ENCODE peak calls at places on chromosomes 13 and 19, in six cellular contexts. H is brain microvascular endothelial cell; B is left ventricle myocardium inferior; M is CD8-positive, alpha-beta T cell; D is astrocyte of the spinal cord; N is psoas muscle. C is an unnamed sample.

GRCh38 chr13:80658705-80659104 is 317.8 kb upstream of the SPRY2 start:
- DNase-seq in H (no peak), B (no peak), M (no peak), D (no peak), N (no peak), C (no peak)

GRCh38 chr13:95607363-95607762 is 37.1 kb downstream of the DZIP1 start:
- DNase-seq in H (peak; percentile 47), B (no peak), M (no peak), D (peak; percentile 68), N (no peak), C (no peak)

GRCh38 chr19:10009269-10009665 is 1.0 kb downstream of the COL5A3 start:
- DNase-seq in H (peak; percentile 75), B (peak; percentile 84), M (peak; percentile 9), D (peak; percentile 87), N (peak; percentile 90), C (no peak)

GRCh38 chr19:33143897-33144405 is 12.0 kb downstream of the WDR88 start:
- DNase-seq in H (peak; percentile 40), B (peak; percentile 49), M (peak; percentile 57), D (peak; percentile 41), N (peak; percentile 80), C (peak; percentile 20)

GRCh38 chr13:105774739-105775460 is 760.6 kb downstream of the EFNB2 start:
- DNase-seq in H (no peak), B (no peak), M (no peak), D (peak; percentile 77), N (no peak), C (no peak)

GRCh38 chr19:1172353-1173159 is 1.5 kb downstream of the SBNO2 start:
- DNase-seq in H (no peak), B (no peak), M (no peak), D (peak; percentile 41), N (peak; percentile 85), C (no peak)

GRCh38 chr19:11551603-11552235 is 7.3 kb downstream of the ELOF1 start:
- DNase-seq in H (no peak), B (no peak), M (no peak), D (no peak), N (no peak), C (no peak)

GRCh38 chr13:23505007-23505406 is 65.2 kb upstream of the TNFRSF19 start:
- DNase-seq in H (peak; percentile 65), B (peak; percentile 24), M (no peak), D (peak; percentile 34), N (no peak), C (no peak)

GRCh38 chr13:107144432-107144831 is 576.5 kb upstream of the ARGLU1 start:
- DNase-seq in H (no peak), B (no peak), M (no peak), D (peak; percentile 13), N (no peak), C (no peak)

GRCh38 chr19:15292140-15292539 is 40.2 kb downstream of the BRD4 start:
- DNase-seq in H (no peak), B (no peak), M (no peak), D (no peak), N (no peak), C (no peak)

GRCh38 chr13:90177519-90177918 is 1170.0 kb upstream of the MIR17HG start:
- DNase-seq in H (no peak), B (no peak), M (no peak), D (no peak), N (no peak), C (no peak)

GRCh38 chr13:107441279-107441678 is 774.1 kb downstream of the LIG4 start:
- DNase-seq in H (peak; percentile 70), B (no peak), M (no peak), D (peak; percentile 85), N (no peak), C (no peak)

GRCh38 chr13:24627864-24628418 is 52.3 kb upstream of the ATP12A start:
- DNase-seq in H (no peak), B (no peak), M (no peak), D (no peak), N (no peak), C (no peak)

GRCh38 chr13:60286707-60287106 is 110.3 kb upstream of the TDRD3 start:
- DNase-seq in H (no peak), B (no peak), M (no peak), D (no peak), N (no peak), C (no peak)

DNA sequence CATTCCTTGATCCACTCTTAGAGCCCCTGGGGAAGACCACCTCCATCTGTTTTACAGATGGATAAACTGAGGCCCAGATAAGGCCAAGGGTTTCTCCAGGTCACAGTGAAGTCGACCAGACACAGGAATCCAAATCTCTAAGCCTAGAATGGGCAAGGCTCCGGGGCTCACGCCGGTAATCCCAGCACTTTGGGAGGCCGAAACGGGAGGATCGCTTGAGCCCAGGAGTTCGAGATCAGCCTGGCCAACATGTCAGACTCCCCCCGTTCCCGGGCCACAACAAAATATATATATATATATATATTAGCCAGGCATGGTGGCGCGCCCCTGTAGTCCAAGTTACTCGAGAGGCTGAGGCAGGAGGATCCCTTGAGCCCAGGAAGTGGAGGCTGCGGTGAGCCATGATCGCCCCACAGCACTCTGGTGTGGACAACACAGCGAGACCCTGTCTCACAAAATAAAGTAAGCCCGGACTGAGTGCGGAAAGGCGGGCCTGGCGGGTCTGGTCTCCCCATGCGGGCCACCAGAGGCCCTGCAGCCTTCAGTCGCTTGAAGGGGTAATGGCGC is 615 bp upstream of the RPL13A start:
- DNase-seq in H (no peak), B (no peak), M (no peak), D (no peak), N (no peak), C (no peak)
- H3K4me3 ChIP-seq in H (peak overlapping the region; percentile 29), B (peak overlapping the region; percentile 98), M (no peak overlapping the region), D (no peak overlapping the region), N (peak overlapping the region; percentile 98), C (peak overlapping the region; percentile 45)

DNA sequence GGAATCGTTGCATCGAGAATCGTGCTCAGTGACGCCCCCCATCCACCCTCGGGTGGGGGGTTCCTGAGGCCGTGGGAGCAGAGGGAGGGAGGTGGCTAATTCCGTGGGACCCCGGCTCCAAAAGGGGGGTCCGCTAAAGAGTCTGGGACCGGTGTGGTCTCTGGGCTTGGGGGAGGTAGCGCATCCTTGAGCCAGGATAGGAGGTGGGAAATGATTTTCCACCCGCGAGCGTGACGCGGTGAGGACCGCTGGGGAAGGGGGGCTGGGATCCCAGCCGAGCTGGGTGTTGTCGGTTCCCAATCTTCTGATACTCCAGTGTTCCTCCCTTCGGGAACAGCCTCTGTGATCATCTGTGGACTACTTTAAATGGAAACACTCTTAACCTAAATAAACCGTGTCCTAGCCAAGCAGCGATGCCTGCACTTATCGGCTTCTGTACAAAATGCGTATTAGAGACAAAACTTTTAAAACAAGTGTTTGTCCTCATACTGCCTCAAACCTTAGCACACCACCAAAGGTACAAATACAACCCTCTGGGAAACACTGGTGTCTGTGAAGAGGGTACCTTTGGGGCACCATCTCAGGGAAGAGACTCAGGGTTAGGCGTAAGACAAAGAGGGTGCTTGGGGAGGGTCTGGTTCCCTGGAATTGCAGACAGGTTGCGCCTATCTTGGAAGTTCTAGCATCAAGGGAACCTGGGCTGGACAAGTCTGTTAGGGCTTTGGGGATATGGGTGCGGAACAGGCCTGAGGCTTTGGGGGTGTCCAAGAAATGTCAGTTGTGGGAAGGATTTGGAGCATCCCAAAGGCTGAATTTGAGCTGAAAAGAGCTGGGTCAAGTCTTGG is 16.0 kb downstream of the KCNC3 start:
- DNase-seq in H (no peak), B (no peak), M (no peak), D (no peak), N (no peak), C (no peak)
- H3K4me3 ChIP-seq in H (no peak overlapping the region), B (peak overlapping the region; percentile 36), M (no peak overlapping the region), D (no peak overlapping the region), N (no peak overlapping the region), C (peak overlapping the region; percentile 80)

GRCh38 chr13:45695198-45695730 is 6.9 kb upstream of the CBY2 start:
- DNase-seq in H (no peak), B (no peak), M (no peak), D (no peak), N (no peak), C (no peak)
- H3K4me3 ChIP-seq in H (no peak overlapping the region), B (no peak overlapping the region), M (no peak overlapping the region), D (no peak overlapping the region), N (no peak overlapping the region), C (no peak overlapping the region)

GRCh38 chr13:46402178-46402577 is 15.1 kb upstream of the RUBCNL start:
- DNase-seq in H (no peak), B (no peak), M (no peak), D (no peak), N (no peak), C (no peak)

GRCh38 chr13:46405457-46405856 is 18.4 kb upstream of the RUBCNL start:
- DNase-seq in H (no peak), B (no peak), M (no peak), D (no peak), N (no peak), C (no peak)

GRCh38 chr13:46401432-46401831 is 14.4 kb upstream of the RUBCNL start:
- DNase-seq in H (no peak), B (no peak), M (no peak), D (no peak), N (no peak), C (no peak)

GRCh38 chr13:46403851-46404731 is 17.0 kb upstream of the RUBCNL start:
- DNase-seq in H (no peak), B (no peak), M (no peak), D (no peak), N (no peak), C (peak; percentile 81)

DNA sequence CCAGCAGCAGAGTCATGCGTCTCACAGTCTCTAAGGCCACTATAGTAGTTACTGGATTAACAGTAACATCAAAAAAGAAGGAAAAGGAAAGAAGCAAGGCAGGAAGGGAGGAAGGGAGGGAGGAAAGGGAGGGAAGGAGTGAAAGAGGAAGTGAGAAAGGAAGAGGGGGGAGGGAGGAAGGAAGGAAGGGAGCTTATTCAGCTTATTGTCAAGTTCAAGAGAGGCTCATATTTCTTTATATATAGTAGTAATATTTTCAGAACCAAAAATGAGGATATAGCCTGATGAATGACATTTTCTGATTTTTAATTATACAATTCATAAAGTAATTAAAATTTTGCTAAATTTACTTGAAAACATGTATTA is 17.7 kb upstream of the RUBCNL start:
- DNase-seq in H (no peak), B (no peak), M (no peak), D (no peak), N (no peak), C (no peak)
- H3K4me3 ChIP-seq in H (no peak overlapping the region), B (no peak overlapping the region), M (no peak overlapping the region), D (no peak overlapping the region), N (no peak overlapping the region), C (no peak overlapping the region)

GRCh38 chr19:6753178-6754031 is 13.8 kb downstream of the SH2D3A start:
- DNase-seq in H (peak; percentile 44), B (peak; percentile 78), M (peak; percentile 55), D (peak; percentile 46), N (peak; percentile 94), C (peak; percentile 78)
- H3K4me3 ChIP-seq in H (peak overlapping the region; percentile 42), B (peak overlapping the region; percentile 63), M (peak overlapping the region; percentile 59), D (peak overlapping the region; percentile 28), N (peak overlapping the region; percentile 47), C (peak overlapping the region; percentile 48)

GRCh38 chr19:42271861-42272534 is 2.9 kb downstream of the CIC start:
- DNase-seq in H (no peak), B (no peak), M (no peak), D (no peak), N (no peak), C (no peak)

GRCh38 chr19:42274065-42274682 is 5.1 kb downstream of the CIC start:
- DNase-seq in H (no peak), B (no peak), M (no peak), D (no peak), N (no peak), C (no peak)

GRCh38 chr19:42272989-42273406 is 3.9 kb downstream of the CIC start:
- DNase-seq in H (no peak), B (no peak), M (no peak), D (no peak), N (peak; percentile 56), C (no peak)

GRCh38 chr19:42272535-42272897 is 3.5 kb downstream of the CIC start:
- DNase-seq in H (no peak), B (no peak), M (no peak), D (no peak), N (peak; percentile 54), C (no peak)

GRCh38 chr19:42273407-42274064 is 4.5 kb downstream of the CIC start:
- DNase-seq in H (no peak), B (no peak), M (no peak), D (no peak), N (no peak), C (no peak)
- H3K4me3 ChIP-seq in H (no peak overlapping the region), B (no peak overlapping the region), M (no peak overlapping the region), D (no peak overlapping the region), N (no peak overlapping the region), C (no peak overlapping the region)

C was measured in Jurkat, Clone E6-1.